ENCODE peak calls at places on chromosomes 2 and 18, in seven cellular contexts. E is OCI-LY7, P is cardiac muscle cell, B is mesenchymal stem cell, T is heart right ventricle, H is upper lobe of right lung, W is PC-9. V is an unnamed sample. For H3K4me1, the result is how much of the 10 kb centered on the place peaks cover.

GRCh38 chr2:166516712-166517303 is 22.8 kb upstream of the SCN7A start:
- DNase-seq in T (peak), W (no peak), P (peak), B (peak), H (peak), E (peak), V (peak)

GRCh38 chr2:242034996-242035814 is 165.7 kb downstream of the RTP5 start:
- DNase-seq in W (no peak), T (no peak), E (no peak), P (no peak), H (peak), B (no peak), V (no peak)

GRCh38 chr2:108607706-108608301 is 73.5 kb downstream of the LIMS1 start:
- DNase-seq in E (peak), B (peak), H (no peak), W (no peak), P (peak), T (no peak), V (peak)

GRCh38 chr18:78559584-78559983 is 420.0 kb upstream of the SALL3 start:
- DNase-seq in T (no peak), W (no peak), H (no peak), B (no peak), P (no peak), E (no peak), V (no peak)

GRCh38 chr18:61589724-61590065 is 256.5 kb downstream of the CDH20 start:
- DNase-seq in W (no peak), T (peak), P (peak), B (peak), H (no peak), E (no peak), V (no peak)

GRCh38 chr2:18084376-18084775 is 205.9 kb downstream of the KCNS3 start:
- DNase-seq in H (no peak), E (no peak), W (no peak), P (no peak), T (no peak), B (no peak), V (no peak)

GRCh38 chr2:64114063-64114911 is 29.9 kb downstream of the PELI1 start:
- DNase-seq in W (no peak), P (peak), T (no peak), H (no peak), B (peak), E (no peak), V (no peak)

GRCh38 chr2:65499216-65499615 is 66.8 kb upstream of the SPRED2 start:
- DNase-seq in T (no peak), H (no peak), W (no peak), P (no peak), E (no peak), B (no peak), V (no peak)

GRCh38 chr2:120863661-120864320 is 128.1 kb downstream of the GLI2 start:
- DNase-seq in T (no peak), H (peak), E (no peak), B (peak), P (peak), W (peak), V (peak)

GRCh38 chr18:73959341-73959740 is 188.3 kb downstream of the FBXO15 start:
- DNase-seq in P (no peak), B (no peak), T (no peak), H (no peak), E (no peak), W (no peak), V (no peak)

GRCh38 chr2:48397846-48398245 is 132.1 kb upstream of the STON1 start:
- DNase-seq in H (no peak), T (no peak), B (no peak), P (peak), E (no peak), W (no peak), V (no peak)

GRCh38 chr2:30231726-30232026 is 342 bp downstream of the LBH start:
- DNase-seq in P (no peak), B (no peak), H (no peak), T (no peak), W (no peak), E (no peak), V (peak)

GRCh38 chr2:37742286-37742685 is 70.8 kb upstream of the CDC42EP3 start:
- DNase-seq in B (no peak), T (no peak), W (no peak), P (no peak), H (no peak), E (no peak), V (no peak)

GRCh38 chr2:197889041-197889440 is 84.6 kb downstream of the PLCL1 start:
- DNase-seq in H (no peak), T (no peak), W (no peak), B (peak), P (peak), E (peak), V (peak)

GRCh38 chr2:128356127-128356526 is 37.5 kb upstream of the HS6ST1 start:
- DNase-seq in E (no peak), H (no peak), T (no peak), P (no peak), B (no peak), W (no peak), V (no peak)

GRCh38 chr18:14941792-14942191 is 193.8 kb downstream of the ANKRD30B start:
- DNase-seq in B (no peak), T (no peak), P (no peak), H (no peak), E (no peak), W (no peak), V (no peak)

GRCh38 chr2:198639580-198639979 is 818.2 kb downstream of the SATB2 start:
- DNase-seq in B (no peak), H (no peak), T (no peak), P (no peak), W (no peak), E (no peak), V (no peak)

GRCh38 chr18:8548186-8548585 is 61.1 kb upstream of the RAB12 start:
- DNase-seq in T (no peak), P (peak), E (no peak), B (no peak), W (no peak), H (no peak), V (no peak)

GRCh38 chr2:39913648-39914456 is 134.8 kb upstream of the THUMPD2 start:
- DNase-seq in T (peak), E (peak), B (peak), P (peak), W (peak), H (no peak), V (no peak)

GRCh38 chr2:172248381-172249173 is 145.9 kb upstream of the DLX2 start:
- DNase-seq in H (no peak), T (no peak), B (no peak), P (no peak), W (peak), E (no peak), V (peak)

GRCh38 chr2:155442755-155443372 is 744.4 kb downstream of the KCNJ3 start:
- DNase-seq in T (no peak), E (no peak), H (no peak), P (no peak), B (no peak), W (peak), V (no peak)

GRCh38 chr2:204152616-204153015 is 216.1 kb downstream of the ICOS start:
- DNase-seq in T (no peak), E (no peak), H (no peak), W (no peak), P (no peak), B (no peak), V (no peak)

GRCh38 chr2:206160807-206161179 is 1.1 kb downstream of the EEF1B2 start:
- DNase-seq in H (no peak), E (peak), T (no peak), P (no peak), B (no peak), W (no peak), V (no peak)

GRCh38 chr2:206154197-206154596 is 5.0 kb downstream of the NDUFS1 start:
- DNase-seq in H (no peak), P (peak), W (no peak), T (no peak), B (peak), E (peak), V (no peak)

GRCh38 chr2:206159346-206160123 is at the start of the genes EEF1B2 and NDUFS1:
- DNase-seq in H (peak), W (peak), B (peak), T (peak), E (peak), P (peak), V (peak)

GRCh38 chr2:206160124-206160806 is 570 bp downstream of the EEF1B2 start:
- DNase-seq in P (peak), H (no peak), W (no peak), B (no peak), T (no peak), E (peak), V (peak)

DNA sequence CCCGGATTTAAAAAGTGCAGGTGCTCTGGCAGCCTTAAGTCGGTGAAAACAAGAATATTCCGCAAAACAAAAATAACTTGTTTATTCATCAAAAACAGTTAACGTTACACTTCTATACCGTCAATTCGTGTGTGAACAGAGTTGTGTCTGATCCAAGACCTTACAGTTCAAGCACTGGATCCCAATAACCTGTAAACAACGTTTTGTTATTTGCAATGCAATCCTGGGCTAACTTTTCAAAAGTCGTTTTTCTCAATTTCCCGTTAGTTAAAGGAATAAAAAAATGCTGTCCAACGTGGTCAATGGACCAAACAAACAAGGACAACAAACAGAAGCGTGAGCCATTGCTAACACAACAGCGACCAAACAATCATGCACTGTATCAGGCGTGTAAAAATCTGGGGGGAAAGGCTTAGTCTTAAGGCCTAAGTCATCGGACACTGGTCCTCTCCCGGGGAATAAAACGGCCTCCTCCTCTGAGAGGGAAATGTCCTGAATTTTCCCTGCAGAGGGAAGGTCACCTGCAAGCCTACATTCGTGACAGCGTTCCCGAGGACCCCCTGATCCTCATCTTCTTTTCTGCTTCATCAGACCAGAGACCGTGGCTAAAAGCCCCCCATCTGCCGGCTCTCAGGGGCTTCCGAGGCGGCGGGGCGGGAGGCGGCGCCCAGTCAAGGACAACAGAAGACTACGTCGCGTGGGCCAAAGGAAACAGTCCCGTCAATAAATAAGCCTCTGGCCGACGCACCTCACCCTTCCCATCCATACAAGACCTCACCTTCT is 490 bp downstream of the NDUFS1 start:
- DNase-seq in T (no peak), H (no peak), B (peak), W (no peak), E (no peak), P (peak), V (peak)
- H3K4me1 ChIP-seq in T (under half), H (under half), B (under half), W (under half), E (under half), P (under half), V (under half)

GRCh38 chr2:46748121-46748520 is 167.5 kb downstream of the MCFD2 start:
- DNase-seq in H (no peak), W (no peak), B (peak), E (no peak), P (no peak), T (no peak), V (no peak)
- H3K4me1 ChIP-seq in H (under half), W (under half), B (under half), E (under half), P (under half), T (under half), V (under half)

GRCh38 chr18:24461996-24462395 is 1.6 kb downstream of the HRH4 start:
- DNase-seq in B (no peak), P (no peak), E (no peak), H (no peak), T (no peak), W (no peak), V (peak)
- H3K4me1 ChIP-seq in B (under half), P (under half), E (under half), H (under half), T (under half), W (under half), V (under half)

DNA sequence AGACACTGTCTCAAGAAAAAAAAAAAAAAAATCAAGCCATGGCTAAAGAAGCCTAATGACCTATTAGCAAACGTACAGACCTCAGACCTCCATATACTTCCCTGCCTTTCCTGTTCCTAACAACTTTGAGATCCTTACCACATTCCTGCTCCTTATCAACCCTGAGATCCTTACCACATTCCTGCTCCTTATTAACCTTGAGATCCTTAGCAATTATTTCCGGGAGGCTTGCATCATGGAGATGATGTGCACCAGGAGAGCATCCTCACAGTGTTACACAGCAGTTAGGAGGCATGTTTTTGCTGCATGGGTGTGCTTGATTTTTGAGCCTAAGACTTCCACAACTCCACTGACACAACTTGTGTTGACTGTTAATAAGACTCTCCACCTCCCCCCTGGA is 54.6 kb upstream of the RASGRP3 start:
- DNase-seq in E (no peak), H (no peak), P (peak), T (no peak), B (peak), W (no peak), V (peak)
- H3K4me1 ChIP-seq in E (under half), H (under half), P (under half), T (under half), B (under half), W (under half), V (under half)

V was measured in trophoblast cell.